ENCODE peak calls at places on chromosome 15, in six cellular contexts. S is T-helper 9 cell, R is tibial nerve, G is NCI-H1694, Q is MCF 10A, W is iris pigment epithelial cell. Z is an unnamed sample.

GRCh38 chr15:74133071-74133702 is 2.8 kb downstream of the ISLR2 start:
- DNase-seq in S (no peak), R (no peak), G (no peak), Q (no peak), W (no peak), Z (no peak)

GRCh38 chr15:48315041-48315440 is 16.2 kb upstream of the DUT start:
- DNase-seq in S (no peak), R (no peak), G (no peak), Q (no peak), W (no peak), Z (no peak)

GRCh38 chr15:92906563-92907081 is 6.5 kb downstream of the CHD2 start:
- DNase-seq in S (no peak), R (no peak), G (no peak), Q (peak; percentile 77), W (peak; percentile 67), Z (no peak)

GRCh38 chr15:59208850-59209249 is 2.2 kb downstream of the LDHAL6B start:
- DNase-seq in S (no peak), R (no peak), G (no peak), Q (no peak), W (no peak), Z (no peak)

GRCh38 chr15:71456812-71457211 is 341.5 kb downstream of the THSD4 start:
- DNase-seq in S (no peak), R (no peak), G (no peak), Q (no peak), W (no peak), Z (no peak)

GRCh38 chr15:52254331-52254730 is 41.3 kb downstream of the MYO5C start:
- DNase-seq in S (no peak), R (no peak), G (no peak), Q (no peak), W (no peak), Z (no peak)

GRCh38 chr15:57320543-57321220 is 55.6 kb upstream of the CGNL1 start:
- DNase-seq in S (no peak), R (no peak), G (no peak), Q (no peak), W (peak; percentile 72), Z (no peak)

GRCh38 chr15:53978248-53978906 is at the start of gene UNC13C:
- DNase-seq in S (no peak), R (no peak), G (no peak), Q (no peak), W (peak; percentile 1), Z (no peak)

GRCh38 chr15:87730706-87731105 is 525.8 kb downstream of the NTRK3 start:
- DNase-seq in S (no peak), R (no peak), G (no peak), Q (no peak), W (no peak), Z (no peak)

GRCh38 chr15:70121656-70122297 is 24.1 kb upstream of the TLE3 start:
- DNase-seq in S (no peak), R (peak; percentile 63), G (peak; percentile 58), Q (peak; percentile 89), W (peak; percentile 97), Z (peak; percentile 22)

GRCh38 chr15:45084163-45084562 is 29.8 kb downstream of the DUOX2 start:
- DNase-seq in S (no peak), R (no peak), G (no peak), Q (no peak), W (peak; percentile 27), Z (no peak)

GRCh38 chr15:78992416-78993256 is 47.8 kb upstream of the CTSH start:
- DNase-seq in S (no peak), R (no peak), G (no peak), Q (no peak), W (no peak), Z (no peak)

GRCh38 chr15:68497206-68497910 is 65.4 kb upstream of the ITGA11 start:
- DNase-seq in S (no peak), R (no peak), G (no peak), Q (no peak), W (no peak), Z (no peak)

GRCh38 chr15:33215941-33216872 is 21.7 kb upstream of the FMN1 start:
- DNase-seq in S (no peak), R (no peak), G (no peak), Q (peak; percentile 53), W (peak; percentile 50), Z (no peak)